ENCODE peak calls at places on chromosomes 5 and 9, in six cellular contexts. U is IMR-90, A is mesenchymal stem cell, F is H1, X is H9, N is trophoblast cell. K is an unnamed sample.

GRCh38 chr5:83253731-83254130 is 176.4 kb downstream of the XRCC4 start:
- DNase-seq in N (no peak), F (no peak), A (no peak), U (no peak), X (no peak), K (no peak)

GRCh38 chr5:137506296-137506695 is 7.2 kb upstream of the SPOCK1 start:
- DNase-seq in X (no peak), N (no peak), U (no peak), F (no peak), A (no peak), K (no peak)

GRCh38 chr5:131068893-131069643 is 96.0 kb downstream of the HINT1 start:
- DNase-seq in U (no peak), N (no peak), X (no peak), A (no peak), F (no peak), K (no peak)

GRCh38 chr5:140785905-140786686 is at the start of gene PCDHA1:
- DNase-seq in X (no peak), F (no peak), A (no peak), U (no peak), N (no peak), K (no peak)

GRCh38 chr9:3751125-3751758 is 225.4 kb upstream of the RFX3 start:
- DNase-seq in N (no peak), A (no peak), X (no peak), F (no peak), U (peak), K (no peak)

GRCh38 chr5:172909931-172910502 is 49.2 kb upstream of the RPL26L1 start:
- DNase-seq in F (no peak), U (peak), N (no peak), X (no peak), A (peak), K (no peak)

GRCh38 chr5:142547445-142548374 is 138.2 kb downstream of the FGF1 start:
- DNase-seq in N (no peak), X (no peak), U (no peak), A (no peak), F (no peak), K (no peak)

GRCh38 chr9:79565245-79565644 is 6.5 kb upstream of the TLE4 start:
- DNase-seq in A (no peak), N (peak), X (no peak), F (no peak), U (peak), K (no peak)

GRCh38 chr9:98491778-98492177 is 217.0 kb downstream of the GABBR2 start:
- DNase-seq in U (peak), N (peak), F (no peak), X (no peak), A (peak), K (no peak)

GRCh38 chr5:139138790-139139189 is 59.4 kb downstream of the SIL1 start:
- DNase-seq in F (no peak), N (peak), X (peak), A (peak), U (peak), K (no peak)
- H3K14ac ChIP-seq in F (no peak), N (no peak), X (no peak), A (no peak), U (peak), K (no peak)

DNA sequence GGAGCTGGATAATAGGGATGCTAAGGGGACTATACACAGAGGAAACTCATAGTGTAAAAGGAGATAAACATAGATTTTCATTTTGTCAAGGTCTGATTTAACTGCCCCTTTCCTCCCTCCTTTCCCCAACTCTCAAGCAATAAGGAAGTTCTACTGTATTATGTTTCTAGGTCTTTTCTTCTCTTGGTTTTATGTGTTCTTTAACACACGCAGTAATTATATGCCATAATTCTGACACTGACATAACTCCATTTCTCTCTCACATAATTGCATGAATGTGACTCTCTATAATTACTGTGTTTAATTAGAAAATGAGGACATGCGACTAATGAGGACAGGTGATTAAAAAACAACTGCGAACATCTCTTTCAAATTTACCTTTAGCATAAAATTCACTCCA is 18.8 kb upstream of the PRELID2 start:
- DNase-seq in N (no peak), F (no peak), X (no peak), U (no peak), A (no peak), K (no peak)
- H4K91ac ChIP-seq in N (no peak), F (no peak), X (no peak), U (no peak), A (no peak), K (no peak)

GRCh38 chr5:125750538-125751186 is 672.5 kb upstream of the GRAMD2B start:
- DNase-seq in U (no peak), F (no peak), A (no peak), N (no peak), X (no peak), K (no peak)
- H3K14ac ChIP-seq in U (no peak), F (no peak), A (no peak), N (no peak), X (no peak), K (no peak)

DNA sequence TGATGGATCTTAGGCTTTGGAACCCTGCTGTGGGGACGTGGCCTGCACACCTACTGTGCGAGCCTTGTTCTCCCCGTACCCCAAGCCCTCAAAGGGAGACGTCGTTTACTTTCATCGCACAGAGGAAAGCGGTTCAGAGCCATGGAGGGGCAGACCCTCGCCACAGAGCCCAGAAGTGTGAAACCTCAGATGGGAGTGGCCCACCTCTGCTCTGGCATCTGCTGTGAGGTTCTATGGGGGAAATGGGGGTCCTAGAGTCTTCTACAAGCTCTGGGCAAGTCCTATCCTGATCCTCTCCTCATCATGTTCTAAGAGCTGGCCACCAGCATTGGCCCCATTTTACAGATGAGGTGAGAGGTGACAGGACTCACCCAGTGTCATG is 3.7 kb upstream of the RNF44 start:
- DNase-seq in A (no peak), X (no peak), N (no peak), U (no peak), F (no peak), K (no peak)
- H4K91ac ChIP-seq in A (peak), X (no peak), N (peak), U (no peak), F (peak), K (no peak)

DNA sequence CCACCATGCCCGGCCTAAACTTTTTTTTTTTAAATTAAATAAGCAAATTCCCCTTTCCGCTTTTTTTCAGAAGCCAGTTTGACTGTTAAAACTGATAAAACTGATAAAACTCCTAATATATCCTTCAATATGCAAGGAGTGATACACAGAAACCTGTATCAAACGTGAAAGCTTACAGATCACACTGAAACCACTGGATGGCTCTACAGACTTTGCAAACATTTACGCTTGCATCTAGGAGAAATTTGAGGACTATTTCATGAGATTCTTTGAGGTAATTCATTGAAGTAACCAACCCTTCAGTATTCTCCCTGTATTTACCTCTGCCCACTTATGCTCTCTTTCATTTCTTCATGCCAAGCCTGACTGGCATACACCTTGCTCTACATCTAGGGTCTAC is 40.6 kb upstream of the CHD1 start:
- DNase-seq in N (no peak), U (no peak), A (no peak), X (no peak), F (no peak), K (no peak)
- H3K14ac ChIP-seq in N (no peak), U (no peak), A (no peak), X (no peak), F (no peak), K (no peak)

DNA sequence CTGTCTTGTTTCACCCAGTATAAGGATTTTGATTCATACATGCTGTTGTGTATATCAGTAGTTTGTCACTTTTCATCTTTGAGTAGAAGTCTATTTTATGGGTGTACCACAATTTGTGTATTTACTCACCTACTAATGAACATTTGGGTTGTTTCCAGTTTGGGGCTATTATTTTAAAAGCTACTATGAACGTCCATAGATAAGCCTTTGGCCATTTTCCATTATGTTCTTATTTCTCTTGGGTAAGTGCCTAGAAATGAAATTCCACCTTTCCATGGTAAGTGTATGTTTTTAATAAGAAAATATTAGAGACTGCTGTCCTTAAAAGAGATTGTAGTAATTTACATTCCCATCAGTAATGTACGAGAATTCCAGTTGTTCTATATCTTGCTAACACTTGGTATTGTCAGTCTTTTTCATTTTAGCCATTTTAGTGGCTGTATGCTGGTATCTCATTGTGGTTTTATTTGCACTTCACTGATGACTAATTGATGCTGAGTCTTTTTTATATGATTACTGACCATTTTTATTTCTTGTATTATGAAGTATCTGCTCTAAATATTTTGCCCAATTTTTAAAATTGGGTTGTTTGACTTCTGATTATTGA is 17.9 kb upstream of the PDE8B start:
- DNase-seq in A (no peak), X (no peak), U (no peak), F (no peak), N (no peak), K (no peak)
- H4K91ac ChIP-seq in A (no peak), X (no peak), U (no peak), F (no peak), N (no peak), K (no peak)

K was measured in neuronal stem cell.